ENCODE peak calls at places on chromosomes 4 and X, in nine cellular contexts. H is suprapubic skin, U is A549, I is sigmoid colon, N is tibial nerve, A is stomach, C is SK-N-SH, W is ovary, F is K562. M is an unnamed sample.

GRCh38 chr4:77695769-77696168 is 90.1 kb downstream of the CXCL13 start:
- DNase-seq in N (no peak), F (peak), A (no peak), W (no peak), H (no peak), U (peak), C (no peak), I (no peak), M (no peak)

GRCh38 chr4:130393246-130394041 is 1297.5 kb downstream of the C4orf33 start:
- DNase-seq in U (no peak), W (no peak), N (no peak), F (no peak), C (no peak), I (no peak), H (no peak), A (no peak), M (no peak)

GRCh38 chr4:180913750-180914149 is 1329.5 kb upstream of the TENM3 start:
- DNase-seq in A (no peak), N (no peak), U (no peak), H (no peak), I (no peak), F (no peak), W (no peak), C (no peak), M (no peak)

GRCh38 chr4:183806341-183806740 is 98.8 kb upstream of the STOX2 start:
- DNase-seq in I (no peak), C (no peak), F (no peak), N (no peak), H (no peak), W (no peak), A (no peak), U (no peak), M (no peak)

GRCh38 chrX:74451450-74452198 is 30.3 kb downstream of the SLC16A2 start:
- DNase-seq in H (no peak), W (no peak), F (no peak), N (no peak), U (no peak), I (no peak), C (no peak), A (no peak), M (no peak)

GRCh38 chr4:54741161-54741560 is 83.4 kb downstream of the KIT start:
- DNase-seq in C (no peak), A (no peak), W (no peak), I (no peak), N (no peak), U (no peak), F (no peak), H (no peak), M (no peak)

GRCh38 chrX:10022580-10023245 is 55.6 kb downstream of the CLDN34 start:
- DNase-seq in W (no peak), N (no peak), C (no peak), A (no peak), F (no peak), H (peak), U (peak), I (peak), M (no peak)

GRCh38 chrX:112147206-112147605 is 64.6 kb upstream of the TRPC5 start:
- DNase-seq in C (peak), A (no peak), H (no peak), U (peak), N (no peak), W (no peak), F (peak), I (no peak), M (peak)

GRCh38 chr4:112647785-112648184 is 10.8 kb downstream of the LARP7 start:
- DNase-seq in A (no peak), W (no peak), H (no peak), I (no peak), U (no peak), F (no peak), C (no peak), N (no peak), M (no peak)

GRCh38 chrX:50889582-50889981 is 21.0 kb upstream of the BMP15 start:
- DNase-seq in A (no peak), C (no peak), U (no peak), N (no peak), W (no peak), F (no peak), I (no peak), H (no peak), M (peak)

GRCh38 chr4:138897818-138898226 is 117.8 kb upstream of the NOCT start:
- DNase-seq in H (no peak), N (no peak), A (no peak), U (peak), W (no peak), F (peak), C (peak), I (no peak), M (no peak)

GRCh38 chrX:56783996-56784620 is 55.1 kb downstream of the NBDY start:
- DNase-seq in H (peak), A (no peak), C (no peak), N (no peak), U (no peak), W (peak), F (no peak), I (peak), M (no peak)

GRCh38 chr4:40185830-40186664 is 10.8 kb upstream of the RHOH start:
- DNase-seq in U (no peak), I (no peak), W (no peak), C (no peak), A (no peak), H (no peak), N (no peak), F (no peak), M (peak)

GRCh38 chr4:53534684-53535083 is 56.6 kb downstream of the LNX1 start:
- DNase-seq in H (no peak), C (no peak), A (no peak), N (no peak), W (no peak), I (no peak), F (no peak), U (no peak), M (no peak)

GRCh38 chr4:107472265-107472948 is 247.6 kb downstream of the PAPSS1 start:
- DNase-seq in H (no peak), N (no peak), W (no peak), F (no peak), I (no peak), C (peak), A (no peak), U (no peak), M (no peak)

GRCh38 chr4:25903905-25904747 is 9.9 kb upstream of the SMIM20 start:
- DNase-seq in C (no peak), U (no peak), N (no peak), A (no peak), I (no peak), F (no peak), H (no peak), W (no peak), M (no peak)

GRCh38 chrX:119887721-119888425 is 7.8 kb upstream of the AKAP14 start:
- DNase-seq in U (peak), A (peak), C (peak), I (peak), H (peak), F (peak), N (peak), W (peak), M (peak)

GRCh38 chrX:134431894-134432293 is 28.1 kb upstream of the HPRT1 start:
- DNase-seq in A (no peak), N (no peak), F (no peak), U (no peak), W (no peak), I (no peak), H (no peak), C (no peak), M (no peak)

GRCh38 chr4:33685939-33686338 is 2558.4 kb downstream of the ARAP2 start:
- DNase-seq in F (no peak), N (no peak), A (no peak), I (no peak), U (no peak), C (no peak), H (no peak), W (no peak), M (no peak)

GRCh38 chr4:4356106-4357041 is 30.5 kb upstream of the NSG1 start:
- DNase-seq in N (no peak), F (no peak), I (no peak), A (no peak), H (no peak), C (no peak), W (peak), U (no peak), M (no peak)

GRCh38 chrX:118272237-118272636 is 73.7 kb upstream of the WDR44 start:
- DNase-seq in U (no peak), A (no peak), W (no peak), F (no peak), H (no peak), I (no peak), C (no peak), N (no peak), M (no peak)

GRCh38 chr4:156177941-156178340 is 224.3 kb upstream of the CTSO start:
- DNase-seq in N (no peak), H (no peak), A (no peak), I (no peak), W (no peak), U (no peak), F (no peak), C (no peak), M (no peak)

GRCh38 chrX:124212622-124213021 is 119.8 kb upstream of the TEX13D start:
- DNase-seq in H (no peak), I (no peak), C (no peak), U (no peak), W (no peak), A (no peak), N (no peak), F (no peak), M (no peak)

GRCh38 chrX:54358424-54359211 is 772 bp upstream of the WNK3 start:
- DNase-seq in A (no peak), U (no peak), C (peak), F (no peak), N (no peak), H (peak), I (peak), W (peak), M (peak)

GRCh38 chrX:86171366-86171765 is 23.1 kb downstream of the DACH2 start:
- DNase-seq in F (peak), W (no peak), N (no peak), H (no peak), I (no peak), A (no peak), C (peak), U (peak), M (peak)

GRCh38 chrX:20067709-20068315 is 48.9 kb downstream of the MAP7D2 start:
- DNase-seq in U (peak), A (peak), N (peak), W (peak), H (peak), I (peak), F (peak), C (peak), M (no peak)

GRCh38 chrX:53184836-53185235 is 40.2 kb downstream of the KDM5C start:
- DNase-seq in H (no peak), W (no peak), A (no peak), U (no peak), C (no peak), I (no peak), N (no peak), F (no peak), M (no peak)

GRCh38 chr4:155445306-155445705 is 68.5 kb upstream of the MAP9 start:
- DNase-seq in H (no peak), N (no peak), I (no peak), F (no peak), C (no peak), U (no peak), A (no peak), W (no peak), M (no peak)

GRCh38 chr4:162767090-162767489 is 399.6 kb downstream of the NAF1 start:
- DNase-seq in I (no peak), F (no peak), W (no peak), H (no peak), U (no peak), A (no peak), C (no peak), N (no peak), M (no peak)

GRCh38 chrX:17860179-17860780 is 818 bp downstream of the RAI2 start:
- DNase-seq in H (no peak), W (peak), A (no peak), I (peak), N (no peak), U (no peak), F (no peak), C (peak), M (no peak)
- TF ChIP-seq EP300 in H (no peak), W (no peak), A (no peak), I (no peak), N (no peak), U (no peak), F (no peak), C (no peak), M (no peak)

GRCh38 chr4:1361391-1361790 is 14.4 kb downstream of the UVSSA start:
- DNase-seq in F (no peak), I (no peak), U (no peak), W (no peak), N (no peak), A (no peak), C (no peak), H (no peak), M (no peak)
- TF ChIP-seq EP300 in F (no peak), I (no peak), U (no peak), W (no peak), N (no peak), A (no peak), C (no peak), H (no peak), M (no peak)

GRCh38 chr4:48047896-48048295 is 31.3 kb downstream of the NIPAL1 start:
- DNase-seq in N (no peak), I (no peak), C (peak), F (no peak), H (no peak), A (peak), W (no peak), U (no peak), M (no peak)
- TF ChIP-seq EP300 in N (no peak), I (no peak), C (no peak), F (no peak), H (no peak), A (no peak), W (no peak), U (no peak), M (no peak)

DNA sequence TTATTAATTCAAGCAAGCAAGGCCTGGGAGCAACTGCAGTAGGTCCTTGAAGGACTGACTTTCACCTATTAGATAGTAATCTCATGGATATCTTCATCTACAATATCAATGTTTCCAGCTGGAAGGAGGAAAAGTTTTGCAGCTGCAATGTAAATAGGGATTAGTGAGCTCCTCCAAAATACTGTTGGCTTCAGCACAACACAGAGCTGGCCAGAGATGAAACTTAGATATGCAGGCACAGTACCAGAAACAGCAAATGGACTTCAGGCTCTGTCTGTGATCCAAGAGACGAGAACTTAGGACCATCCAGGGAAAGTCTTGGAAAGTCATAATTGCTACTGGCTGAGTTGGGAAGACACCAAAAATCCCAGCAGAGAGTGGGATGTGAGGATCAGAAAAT is 57.4 kb downstream of the PARM1 start:
- DNase-seq in F (no peak), C (no peak), N (no peak), I (no peak), W (no peak), H (no peak), A (no peak), U (no peak), M (no peak)
- TF ChIP-seq EP300 in F (no peak), C (no peak), N (no peak), I (no peak), W (no peak), H (no peak), A (no peak), U (no peak), M (no peak)

GRCh38 chrX:3713225-3713936 is at the start of gene PRKX:
- DNase-seq in H (peak), C (peak), W (peak), I (peak), U (peak), N (no peak), F (peak), A (peak), M (no peak)

GRCh38 chrX:3711331-3711917 is 2.0 kb downstream of the PRKX start:
- DNase-seq in U (no peak), F (peak), H (no peak), C (no peak), A (no peak), I (no peak), N (no peak), W (no peak), M (no peak)

GRCh38 chrX:3712870-3713224 is 602 bp downstream of the PRKX start:
- DNase-seq in U (no peak), N (no peak), F (peak), I (peak), W (no peak), A (no peak), C (no peak), H (peak), M (no peak)

GRCh38 chrX:3713937-3714434 is 537 bp upstream of the PRKX start:
- DNase-seq in F (peak), W (no peak), N (no peak), A (no peak), U (no peak), C (peak), H (no peak), I (no peak), M (peak)

DNA sequence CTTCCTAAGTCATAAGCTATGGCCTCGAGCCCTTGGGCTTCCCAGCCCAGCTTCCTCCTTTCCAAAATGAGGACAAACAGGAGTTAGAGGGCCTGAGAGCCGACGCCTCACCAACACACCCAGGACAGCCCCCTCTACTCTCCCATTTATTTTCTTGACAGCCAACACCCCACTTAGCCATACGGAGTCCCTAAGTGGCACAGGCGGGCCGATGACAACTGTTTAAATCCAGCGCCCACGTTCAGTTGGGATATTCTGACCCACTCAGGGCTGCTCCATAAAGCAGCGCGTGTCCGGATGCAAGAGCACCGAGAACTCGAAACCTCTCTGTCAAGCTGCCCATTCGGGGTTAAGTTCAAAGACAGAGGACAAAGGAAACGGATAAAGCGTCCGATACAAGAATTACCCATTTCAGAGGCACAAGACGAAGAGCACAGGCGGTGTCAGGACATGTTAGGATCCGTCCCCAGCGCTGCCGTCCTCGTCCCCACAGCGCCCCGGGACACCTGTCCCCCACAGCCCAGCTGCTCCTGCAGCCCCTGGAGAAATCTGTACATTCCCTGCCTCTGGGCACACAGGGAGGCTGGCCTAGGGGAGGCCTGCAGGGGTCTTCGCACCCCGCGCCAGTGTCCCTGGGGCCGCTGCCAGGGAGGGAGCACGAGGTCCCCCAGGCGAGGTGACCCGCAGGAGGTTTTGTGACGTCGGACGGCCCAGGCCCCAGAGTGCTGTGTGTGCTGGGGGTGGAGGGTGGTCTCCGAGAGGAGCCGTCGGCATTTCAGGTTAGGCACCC is 1.2 kb downstream of the PRKX start:
- DNase-seq in F (peak), N (no peak), C (no peak), H (no peak), A (no peak), I (peak), W (peak), U (no peak), M (no peak)
- TF ChIP-seq EP300 in F (no peak), N (peak), C (no peak), H (no peak), A (no peak), I (no peak), W (no peak), U (no peak), M (no peak)

GRCh38 chr4:13541176-13541604 is 3.1 kb downstream of the NKX3-2 start:
- DNase-seq in N (no peak), H (no peak), U (no peak), F (no peak), C (peak), W (no peak), I (peak), A (no peak), M (no peak)
- TF ChIP-seq EP300 in N (no peak), H (no peak), U (no peak), F (no peak), C (no peak), W (no peak), I (no peak), A (no peak), M (no peak)